ENCODE peak calls at places on chromosomes 11 and 22, in four cellular contexts. P, X, Y and L are unnamed samples.

GRCh38 chr11:27910186-27910941 is 197.6 kb downstream of the KIF18A start:
- DNase-seq in X (no peak), P (no peak), Y (no peak), L (no peak)

GRCh38 chr11:89463381-89463780 is 27.8 kb downstream of the NOX4 start:
- DNase-seq in Y (no peak), X (no peak), P (no peak), L (no peak)

GRCh38 chr22:37303821-37304274 is 21.5 kb downstream of the CYTH4 start:
- DNase-seq in Y (peak; percentile 32), P (no peak), X (peak; percentile 43), L (no peak)

GRCh38 chr11:62757846-62758788 is 3.3 kb upstream of the POLR2G start:
- DNase-seq in X (no peak), P (no peak), Y (no peak), L (peak; percentile 78)

GRCh38 chr11:36022891-36023290 is 79.0 kb downstream of the LDLRAD3 start:
- DNase-seq in P (no peak), Y (no peak), X (no peak), L (no peak)

GRCh38 chr11:115214644-115215305 is 289.4 kb downstream of the CADM1 start:
- DNase-seq in Y (no peak), P (no peak), X (no peak), L (no peak)

GRCh38 chr11:128208329-128209220 is 378.8 kb downstream of the ETS1 start:
- DNase-seq in Y (no peak), P (no peak), X (no peak), L (no peak)

GRCh38 chr11:69130586-69131566 is 24.9 kb upstream of the SMIM38 start:
- DNase-seq in P (no peak), X (no peak), Y (no peak), L (no peak)

GRCh38 chr11:130652671-130653335 is 204.4 kb downstream of the ADAMTS15 start:
- DNase-seq in P (no peak), X (no peak), Y (no peak), L (no peak)

GRCh38 chr22:43313497-43314474 is 29.4 kb downstream of the SCUBE1 start:
- DNase-seq in Y (no peak), P (no peak), X (no peak), L (no peak)

GRCh38 chr22:32760396-32760795 is 41.1 kb upstream of the TIMP3 start:
- DNase-seq in Y (no peak), P (no peak), X (no peak), L (no peak)

GRCh38 chr22:39932918-39933649 is 27.1 kb upstream of the TMA7B start:
- DNase-seq in X (peak; percentile 69), Y (peak; percentile 29), P (no peak), L (peak; percentile 89)

GRCh38 chr22:17964153-17964552 is 60.2 kb downstream of the MICAL3 start:
- DNase-seq in P (no peak), Y (no peak), X (no peak), L (no peak)

DNA sequence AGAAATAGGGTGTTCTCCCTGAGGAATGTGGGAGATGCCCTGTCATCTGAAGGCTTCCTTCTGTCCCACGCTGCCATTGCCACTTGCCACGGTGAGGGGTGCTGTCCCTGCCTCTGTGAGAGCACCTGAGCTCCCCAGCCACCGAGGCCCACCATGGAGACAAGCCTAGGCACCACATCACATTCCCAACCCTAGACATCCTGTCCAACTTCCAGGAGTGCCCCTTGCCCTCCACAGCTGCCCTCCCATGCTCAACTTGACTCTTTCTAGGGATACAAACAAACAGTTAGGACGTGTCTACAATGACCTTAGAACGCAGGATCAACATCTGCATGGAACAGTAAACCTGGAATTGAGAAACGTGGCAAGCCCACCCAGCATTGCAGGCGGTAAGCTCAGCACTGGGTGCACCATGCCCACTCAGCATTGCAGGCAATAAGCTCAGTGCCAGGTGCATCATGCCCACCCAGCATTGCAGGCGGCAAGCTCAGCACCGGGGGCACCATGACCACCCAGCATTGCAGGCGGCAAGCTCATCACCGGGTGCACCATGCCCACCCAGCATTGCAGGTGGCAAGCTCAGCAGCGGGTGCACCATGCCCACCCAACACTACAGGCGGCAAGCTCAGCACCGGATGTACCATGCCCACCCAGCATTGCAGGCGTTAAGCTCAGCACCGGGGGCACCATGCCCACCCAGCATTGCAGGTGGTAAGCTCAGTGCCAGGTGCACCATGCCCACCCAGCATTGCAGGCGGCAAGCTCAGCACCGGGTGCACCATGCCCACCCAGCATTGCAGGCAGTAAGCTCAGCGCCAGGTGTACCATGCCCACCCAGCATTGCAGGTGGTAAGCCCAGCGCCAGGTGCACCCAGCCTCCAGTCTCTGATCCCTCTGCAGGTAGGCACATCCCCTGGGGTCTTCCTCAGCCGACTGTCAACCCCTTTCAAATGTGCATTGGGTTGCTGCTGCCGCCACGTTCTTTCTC is 1463.9 kb downstream of the TBC1D22A start:
- DNase-seq in P (no peak), X (no peak), Y (no peak), L (no peak)
- TF ChIP-seq SP1 in P (no peak), X (no peak), Y (no peak), L (no peak)

GRCh38 chr11:443542-444199 is 1.9 kb upstream of the ANO9 start:
- DNase-seq in P (no peak), Y (no peak), X (no peak), L (no peak)
- TF ChIP-seq ESRRA in P (no peak), Y (no peak), X (no peak), L (no peak)

GRCh38 chr11:702731-703461 is 3.1 kb upstream of the EPS8L2 start:
- DNase-seq in X (no peak), Y (no peak), P (no peak), L (no peak)
- TF ChIP-seq SP1 in X (no peak), Y (no peak), P (no peak), L (no peak)

GRCh38 chr11:41451011-41451410 is 8.4 kb downstream of the LRRC4C start:
- DNase-seq in P (no peak), X (no peak), Y (no peak), L (no peak)

GRCh38 chr11:41449483-41450050 is 9.9 kb downstream of the LRRC4C start:
- DNase-seq in X (no peak), Y (no peak), P (no peak), L (no peak)

GRCh38 chr11:41446566-41446965 is 12.9 kb downstream of the LRRC4C start:
- DNase-seq in Y (no peak), X (no peak), P (no peak), L (no peak)

DNA sequence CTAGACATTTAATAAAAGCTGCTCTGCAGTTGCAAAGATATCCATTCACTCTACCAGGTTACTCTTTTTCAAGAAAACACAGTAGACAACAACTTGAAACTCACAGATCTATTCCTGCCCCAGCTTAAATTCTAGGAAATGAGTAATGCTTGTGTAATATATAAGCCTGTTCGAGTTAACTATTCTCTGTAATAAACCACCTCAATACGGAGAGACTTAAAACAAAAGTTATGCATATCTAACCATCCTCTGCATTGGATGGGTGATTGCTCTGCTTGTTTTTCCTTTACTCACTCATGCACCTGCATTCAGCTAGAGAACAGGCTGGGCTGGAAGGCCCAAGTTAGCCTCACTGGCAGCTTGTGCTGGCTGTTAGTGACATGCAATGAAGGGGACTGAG is 13.3 kb downstream of the LRRC4C start:
- DNase-seq in P (no peak), Y (no peak), X (no peak), L (no peak)
- TF ChIP-seq ESRRA in P (no peak), Y (no peak), X (no peak), L (no peak)

GRCh38 chr22:45428391-45429385 is 15.2 kb downstream of the RIBC2 start:
- DNase-seq in P (no peak), X (no peak), Y (no peak), L (no peak)
- TF ChIP-seq SP1 in P (no peak), X (no peak), Y (no peak), L (no peak)

DNA sequence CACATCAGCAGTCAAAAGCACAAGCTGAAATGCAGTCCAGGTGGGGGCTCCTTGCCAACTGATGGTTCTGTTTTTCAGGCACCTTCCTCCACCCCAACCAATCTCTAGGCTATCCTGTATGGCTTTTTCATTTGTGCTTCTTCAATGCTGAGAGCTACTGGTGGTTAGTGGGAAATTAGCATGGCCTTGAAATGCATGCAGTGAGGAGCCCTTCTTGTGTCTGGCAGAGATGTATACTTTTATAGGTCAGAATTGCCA is 167.4 kb downstream of the NAV2 start:
- DNase-seq in Y (no peak), P (no peak), X (no peak), L (no peak)
- TF ChIP-seq ESRRA in Y (no peak), P (no peak), X (no peak), L (no peak)

GRCh38 chr11:61629082-61629481 is 48.2 kb upstream of the SYT7 start:
- DNase-seq in X (no peak), P (no peak), Y (no peak), L (no peak)

GRCh38 chr11:61625525-61625924 is 44.6 kb upstream of the SYT7 start:
- DNase-seq in Y (no peak), P (no peak), X (no peak), L (no peak)

GRCh38 chr11:61630104-61630503 is 49.2 kb upstream of the SYT7 start:
- DNase-seq in X (no peak), Y (no peak), P (no peak), L (no peak)

GRCh38 chr11:61626580-61627380 is 45.9 kb upstream of the SYT7 start:
- DNase-seq in X (no peak), P (no peak), Y (peak; percentile 34), L (peak; percentile 82)

GRCh38 chr11:61627831-61628753 is 47.2 kb upstream of the SYT7 start:
- DNase-seq in Y (peak; percentile 57), P (no peak), X (peak; percentile 69), L (peak; percentile 87)
- TF ChIP-seq SP1 in Y (no peak), P (no peak), X (no peak), L (no peak)

GRCh38 chr22:46537221-46537945 is at the start of gene CELSR1:
- DNase-seq in P (no peak), X (peak; percentile 67), Y (no peak), L (peak; percentile 58)
- TF ChIP-seq ESRRA in P (no peak), X (no peak), Y (no peak), L (no peak)

GRCh38 chr11:9046376-9046775 is 42.6 kb upstream of the NRIP3 start:
- DNase-seq in P (no peak), X (no peak), Y (no peak), L (no peak)
- TF ChIP-seq SP1 in P (no peak), X (no peak), Y (no peak), L (no peak)